ENCODE peak calls at places on chromosomes 4 and X, in ten cellular contexts. H is upper lobe of left lung, D is ovary, J is HL-60, W is left ventricle myocardium inferior, A is endothelial cell, Z is GM20000, T is GM06990, Q is tibial nerve, I is thoracic aorta. L is an unnamed sample.

GRCh38 chrX:153626025-153626633 is 20.9 kb upstream of the DUSP9 start:
- DNase-seq in H (no peak), D (peak; percentile 11), J (no peak), W (no peak), A (no peak), Z (no peak), T (no peak), Q (no peak), I (no peak), L (no peak)

GRCh38 chrX:149003863-149004660 is 501.0 kb downstream of the IDS start:
- DNase-seq in H (no peak), D (no peak), J (no peak), W (no peak), A (no peak), Z (no peak), T (peak; percentile 5), Q (no peak), I (no peak), L (no peak)

GRCh38 chr4:189823611-189824010 is 117.1 kb upstream of the FRG1 start:
- DNase-seq in H (no peak), D (no peak), J (no peak), W (no peak), A (no peak), Z (no peak), T (no peak), Q (no peak), I (no peak), L (no peak)

GRCh38 chrX:149487292-149487691 is 17.8 kb downstream of the IDS start:
- DNase-seq in H (no peak), D (no peak), J (no peak), W (no peak), A (no peak), Z (no peak), T (no peak), Q (no peak), I (no peak), L (no peak)

GRCh38 chr4:110104661-110105060 is 93.8 kb downstream of the ELOVL6 start:
- DNase-seq in H (no peak), D (no peak), J (no peak), W (no peak), A (no peak), Z (no peak), T (no peak), Q (no peak), I (no peak), L (no peak)

GRCh38 chrX:12974217-12974796 is 603 bp upstream of the TMSB4X start:
- DNase-seq in H (peak; percentile 79), D (peak; percentile 70), J (peak; percentile 69), W (peak; percentile 65), A (no peak), Z (no peak), T (no peak), Q (peak; percentile 40), I (no peak), L (no peak)

GRCh38 chr4:7842384-7843279 is 97.0 kb downstream of the AFAP1 start:
- DNase-seq in H (no peak), D (peak; percentile 71), J (no peak), W (no peak), A (no peak), Z (no peak), T (no peak), Q (peak; percentile 66), I (peak; percentile 31), L (no peak)

GRCh38 chr4:101039367-101039766 is 308.0 kb downstream of the PPP3CA start:
- DNase-seq in H (no peak), D (no peak), J (no peak), W (no peak), A (no peak), Z (no peak), T (no peak), Q (no peak), I (no peak), L (no peak)

GRCh38 chrX:153441981-153442380 is 3.9 kb downstream of the TREX2 start:
- DNase-seq in H (no peak), D (no peak), J (no peak), W (no peak), A (no peak), Z (no peak), T (no peak), Q (no peak), I (no peak), L (no peak)

GRCh38 chr4:140790765-140791164 is 34.6 kb upstream of the TBC1D9 start:
- DNase-seq in H (peak; percentile 64), D (no peak), J (peak; percentile 19), W (peak; percentile 30), A (no peak), Z (peak; percentile 33), T (peak; percentile 83), Q (peak; percentile 28), I (no peak), L (no peak)

GRCh38 chr4:1726146-1726934 is 5.0 kb downstream of the TACC3 start:
- DNase-seq in H (peak; percentile 94), D (peak; percentile 84), J (peak; percentile 91), W (peak; percentile 90), A (peak; percentile 96), Z (peak; percentile 82), T (peak; percentile 70), Q (peak; percentile 94), I (peak; percentile 67), L (peak; percentile 91)

GRCh38 chr4:89482248-89482647 is 174.6 kb upstream of the GPRIN3 start:
- DNase-seq in H (no peak), D (no peak), J (peak; percentile 16), W (no peak), A (no peak), Z (peak; percentile 34), T (no peak), Q (no peak), I (no peak), L (no peak)

DNA sequence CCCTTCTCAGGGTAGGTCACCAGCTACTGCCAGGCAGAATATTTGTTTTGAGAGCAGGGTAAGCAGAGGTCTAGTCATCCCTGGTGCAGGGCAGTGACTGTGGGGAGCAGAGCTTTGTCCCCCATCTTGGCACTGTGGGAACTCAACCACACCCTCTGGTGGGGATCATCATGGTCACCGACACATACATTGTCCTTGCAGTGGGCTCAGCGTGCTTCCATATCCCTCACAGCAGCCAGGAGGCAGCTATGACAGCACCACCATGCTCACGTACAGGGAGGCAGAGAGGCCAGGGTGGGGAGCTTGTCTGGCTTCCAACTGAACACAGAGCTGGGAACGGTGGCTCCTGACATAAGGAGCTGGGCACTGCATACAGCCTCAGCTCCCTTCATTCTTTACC is 102.3 kb downstream of the ENPP6 start:
- DNase-seq in H (no peak), D (no peak), J (no peak), W (no peak), A (no peak), Z (no peak), T (no peak), Q (no peak), I (no peak), L (no peak)
- TF ChIP-seq CTCF in H (no peak), D (no peak), J (no peak), W (no peak), A (no peak), Z (no peak), T (no peak), Q (no peak), I (no peak), L (no peak)

GRCh38 chr4:122156819-122157218 is 4.7 kb downstream of the BLTP1 start:
- DNase-seq in H (no peak), D (no peak), J (no peak), W (no peak), A (no peak), Z (no peak), T (no peak), Q (no peak), I (no peak), L (no peak)

GRCh38 chr4:122146652-122147051 is 5.5 kb upstream of the BLTP1 start:
- DNase-seq in H (no peak), D (no peak), J (no peak), W (no peak), A (no peak), Z (no peak), T (no peak), Q (no peak), I (no peak), L (no peak)

GRCh38 chr4:122150896-122151295 is 1.2 kb upstream of the BLTP1 start:
- DNase-seq in H (no peak), D (no peak), J (peak; percentile 64), W (no peak), A (no peak), Z (peak; percentile 17), T (no peak), Q (no peak), I (no peak), L (no peak)

GRCh38 chr4:122152699-122153328 is 683 bp downstream of the BLTP1 start:
- DNase-seq in H (peak; percentile 57), D (no peak), J (peak; percentile 15), W (peak; percentile 33), A (peak; percentile 42), Z (peak; percentile 41), T (peak; percentile 52), Q (peak; percentile 10), I (no peak), L (peak; percentile 17)

GRCh38 chr4:122151982-122152698 is at the start of gene BLTP1:
- DNase-seq in H (peak; percentile 94), D (peak; percentile 91), J (peak; percentile 85), W (peak; percentile 90), A (peak; percentile 87), Z (peak; percentile 95), T (peak; percentile 89), Q (peak; percentile 73), I (peak; percentile 18), L (peak; percentile 88)
- TF ChIP-seq CTCF in H (no peak), D (no peak), J (no peak), W (no peak), A (no peak), Z (no peak), T (no peak), Q (no peak), I (no peak), L (no peak)

GRCh38 chrX:76420237-76420636 is 7.3 kb upstream of the MAGEE1 start:
- DNase-seq in H (no peak), D (no peak), J (no peak), W (no peak), A (no peak), Z (no peak), T (no peak), Q (no peak), I (no peak), L (no peak)
- TF ChIP-seq CTCF in H (no peak), D (no peak), J (no peak), W (peak; percentile 14), A (no peak), Z (no peak), T (peak; percentile 30), Q (no peak), I (no peak), L (peak; percentile 34)

GRCh38 chrX:68941385-68941952 is 112.6 kb downstream of the EFNB1 start:
- DNase-seq in H (no peak), D (no peak), J (no peak), W (no peak), A (no peak), Z (no peak), T (no peak), Q (no peak), I (no peak), L (peak; percentile 1)
- TF ChIP-seq CTCF in H (no peak), D (no peak), J (no peak), W (no peak), A (no peak), Z (no peak), T (no peak), Q (no peak), I (no peak), L (no peak)

GRCh38 chrX:15675490-15675921 is 10.9 kb upstream of the CLTRN start:
- DNase-seq in H (peak; percentile 87), D (peak; percentile 92), J (peak; percentile 82), W (peak; percentile 78), A (peak; percentile 58), Z (peak; percentile 52), T (peak; percentile 94), Q (peak; percentile 71), I (peak; percentile 27), L (peak; percentile 48)
- TF ChIP-seq CTCF in H (no peak), D (no peak), J (no peak), W (no peak), A (no peak), Z (no peak), T (no peak), Q (no peak), I (no peak), L (no peak)

L was measured in progenitor cell of endocrine pancreas.